ENCODE peak calls at places on chromosomes 16 and 17, in five cellular contexts. N, G, M, U and T are unnamed samples.

GRCh38 chr16:89847930-89848297 is 19.6 kb downstream of the SPIRE2 start:
- DNase-seq in N (no peak), G (no peak), M (no peak), U (peak; percentile 61), T (no peak)

GRCh38 chr17:6157716-6158115 is 87.5 kb downstream of the WSCD1 start:
- DNase-seq in N (no peak), G (no peak), M (no peak), U (no peak), T (no peak)

GRCh38 chr17:77753691-77754265 is 204.7 kb upstream of the TNRC6C start:
- DNase-seq in N (no peak), G (no peak), M (no peak), U (no peak), T (no peak)

GRCh38 chr16:87835882-87836331 is 33.4 kb downstream of the SLC7A5 start:
- DNase-seq in N (no peak), G (no peak), M (no peak), U (no peak), T (no peak)

GRCh38 chr17:38719943-38720641 is 10.0 kb upstream of the CISD3 start:
- DNase-seq in N (no peak), G (no peak), M (no peak), U (no peak), T (no peak)

GRCh38 chr16:11136600-11136999 is 119.4 kb downstream of the SOCS1 start:
- DNase-seq in N (no peak), G (peak; percentile 24), M (no peak), U (no peak), T (peak; percentile 77)

GRCh38 chr16:11331967-11332366 is 13.3 kb upstream of the RMI2 start:
- DNase-seq in N (no peak), G (no peak), M (no peak), U (no peak), T (no peak)

GRCh38 chr16:28914325-28914724 is 10.7 kb downstream of the RABEP2 start:
- DNase-seq in N (no peak), G (no peak), M (no peak), U (no peak), T (no peak)

GRCh38 chr17:17840751-17841591 is 4.2 kb upstream of the SREBF1 start:
- DNase-seq in N (no peak), G (peak; percentile 21), M (no peak), U (no peak), T (no peak)

GRCh38 chr16:71526111-71526998 is at the start of gene CHST4:
- DNase-seq in N (peak; percentile 16), G (no peak), M (no peak), U (no peak), T (peak; percentile 61)

GRCh38 chr17:41434313-41434895 is 6.4 kb downstream of the KRT38 start:
- DNase-seq in N (no peak), G (no peak), M (no peak), U (no peak), T (no peak)

GRCh38 chr16:11232852-11233726 is 22.9 kb downstream of the SOCS1 start:
- DNase-seq in N (no peak), G (no peak), M (no peak), U (peak; percentile 68), T (no peak)

GRCh38 chr17:40017422-40018080 is 2.3 kb downstream of the CSF3 start:
- DNase-seq in N (no peak), G (no peak), M (peak; percentile 64), U (no peak), T (no peak)

GRCh38 chr17:81328925-81329278 is 33.8 kb upstream of the SLC38A10 start:
- DNase-seq in N (peak; percentile 50), G (no peak), M (no peak), U (no peak), T (no peak)

GRCh38 chr16:89720520-89720858 is 209 bp downstream of the VPS9D1 start:
- DNase-seq in N (no peak), G (no peak), M (no peak), U (peak; percentile 89), T (no peak)

GRCh38 chr17:48307814-48308411 is 122.1 kb downstream of the SKAP1 start:
- DNase-seq in N (peak; percentile 58), G (peak; percentile 59), M (no peak), U (peak; percentile 63), T (peak; percentile 32)

DNA sequence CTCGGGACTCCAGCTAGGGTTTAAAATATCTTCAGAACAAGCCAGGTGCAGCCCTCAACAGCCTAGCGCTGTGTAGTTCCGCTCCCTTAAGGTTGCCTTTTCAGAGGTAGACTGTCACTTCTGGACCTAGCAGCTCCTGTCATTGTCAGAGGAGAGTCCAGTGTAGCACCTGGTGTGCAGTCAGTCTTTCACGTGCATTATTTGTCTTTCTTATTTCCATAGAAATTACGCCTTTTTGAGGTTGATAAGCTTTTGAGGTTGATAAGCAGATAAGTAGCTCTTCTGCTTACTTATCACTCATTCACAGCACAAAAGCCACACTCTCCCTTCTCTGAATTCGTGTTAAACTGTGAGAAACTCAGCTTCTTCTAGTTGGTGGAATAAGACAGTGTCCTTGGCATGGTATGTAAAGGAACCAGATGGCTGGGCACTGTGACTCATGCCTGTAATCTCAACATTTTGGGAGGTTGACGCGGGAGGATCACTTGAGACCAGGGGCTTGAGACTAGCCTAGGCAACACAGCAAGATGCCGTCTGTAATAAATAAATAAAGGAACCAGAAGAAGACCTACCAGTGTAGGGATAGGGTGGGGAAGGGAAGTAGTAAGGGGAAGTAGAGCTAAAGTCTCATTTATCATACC is 10.2 kb downstream of the EEF2K start:
- DNase-seq in N (no peak), G (no peak), M (no peak), U (no peak), T (no peak)
- TF ChIP-seq POLR2A in N (no peak), G (no peak), M (no peak), U (no peak), T (no peak)

GRCh38 chr17:35088911-35089845 is 25.7 kb upstream of the RFFL start:
- DNase-seq in N (no peak), G (peak; percentile 73), M (peak; percentile 60), U (peak; percentile 93), T (peak; percentile 51)

GRCh38 chr17:35086931-35087573 is 23.5 kb upstream of the RFFL start:
- DNase-seq in N (no peak), G (no peak), M (no peak), U (no peak), T (no peak)

GRCh38 chr17:35088647-35088910 is 25.1 kb upstream of the RFFL start:
- DNase-seq in N (no peak), G (no peak), M (no peak), U (no peak), T (no peak)

GRCh38 chr17:35086164-35086563 is 22.7 kb upstream of the RFFL start:
- DNase-seq in N (no peak), G (no peak), M (no peak), U (no peak), T (no peak)

GRCh38 chr17:35087731-35088646 is 24.5 kb upstream of the RFFL start:
- DNase-seq in N (no peak), G (peak; percentile 72), M (peak; percentile 18), U (peak; percentile 76), T (peak; percentile 24)
- TF ChIP-seq POLR2A in N (peak; percentile 21), G (no peak), M (no peak), U (peak; percentile 43), T (peak; percentile 30)

GRCh38 chr16:53154513-53154912 is 99.7 kb downstream of the CHD9 start:
- DNase-seq in N (no peak), G (no peak), M (no peak), U (no peak), T (no peak)
- TF ChIP-seq POLR2A in N (no peak), G (no peak), M (no peak), U (no peak), T (no peak)

GRCh38 chr16:670485-671352 is 2.8 kb downstream of the RHOT2 start:
- DNase-seq in N (no peak), G (no peak), M (no peak), U (no peak), T (no peak)
- TF ChIP-seq POLR2A in N (no peak), G (no peak), M (no peak), U (no peak), T (no peak)